ENCODE peak calls at places on chromosome 17, in five cellular contexts. J is epithelial cell of esophagus; V is astrocyte of the cerebellum; C is HL-60; I is CD4-positive, CD25-positive, alpha-beta regulatory T cell. W is an unnamed sample.

GRCh38 chr17:50513501-50513900 is 5.3 kb downstream of the MYCBPAP start:
- DNase-seq in J (no peak), V (no peak), C (no peak), I (no peak), W (no peak)

GRCh38 chr17:31310260-31310659 is 3.6 kb downstream of the EVI2B start:
- DNase-seq in J (no peak), V (no peak), C (peak), I (peak), W (no peak)

GRCh38 chr17:68634345-68634876 is 33.2 kb upstream of the FAM20A start:
- DNase-seq in J (no peak), V (no peak), C (no peak), I (no peak), W (no peak)

GRCh38 chr17:59804910-59805381 is 87.8 kb downstream of the TUBD1 start:
- DNase-seq in J (no peak), V (no peak), C (peak), I (no peak), W (no peak)

GRCh38 chr17:47719411-47720152 is 13.5 kb upstream of the TBX21 start:
- DNase-seq in J (peak), V (peak), C (peak), I (no peak), W (no peak)

GRCh38 chr17:40345161-40346034 is 19.1 kb downstream of the GJD3 start:
- DNase-seq in J (peak), V (no peak), C (no peak), I (no peak), W (no peak)

GRCh38 chr17:27532269-27533067 is 76.2 kb downstream of the KSR1 start:
- DNase-seq in J (peak), V (no peak), C (peak), I (no peak), W (no peak)

GRCh38 chr17:47714773-47715396 is 18.2 kb upstream of the TBX21 start:
- DNase-seq in J (no peak), V (no peak), C (no peak), I (no peak), W (no peak)

GRCh38 chr17:50072925-50073324 is 17.0 kb downstream of the ITGA3 start:
- DNase-seq in J (no peak), V (no peak), C (no peak), I (no peak), W (no peak)

GRCh38 chr17:41444186-41444585 is 3.4 kb upstream of the KRT38 start:
- DNase-seq in J (no peak), V (no peak), C (no peak), I (no peak), W (no peak)

GRCh38 chr17:66580178-66580577 is 254.7 kb upstream of the CACNG5 start:
- DNase-seq in J (no peak), V (no peak), C (no peak), I (no peak), W (peak)

GRCh38 chr17:80872011-80872929 is 119.4 kb upstream of the CHMP6 start:
- DNase-seq in J (no peak), V (no peak), C (no peak), I (no peak), W (no peak)

GRCh38 chr17:18364166-18364565 is 816 bp upstream of the SHMT1 start:
- DNase-seq in J (no peak), V (no peak), C (no peak), I (no peak), W (no peak)

GRCh38 chr17:18362509-18363020 is 785 bp downstream of the SHMT1 start:
- DNase-seq in J (peak), V (peak), C (peak), I (no peak), W (no peak)

GRCh38 chr17:18363021-18363941 is at the start of gene SHMT1:
- DNase-seq in J (peak), V (peak), C (peak), I (peak), W (peak)

GRCh38 chr17:18360518-18360917 is 2.8 kb downstream of the SHMT1 start:
- DNase-seq in J (no peak), V (no peak), C (no peak), I (no peak), W (no peak)

DNA sequence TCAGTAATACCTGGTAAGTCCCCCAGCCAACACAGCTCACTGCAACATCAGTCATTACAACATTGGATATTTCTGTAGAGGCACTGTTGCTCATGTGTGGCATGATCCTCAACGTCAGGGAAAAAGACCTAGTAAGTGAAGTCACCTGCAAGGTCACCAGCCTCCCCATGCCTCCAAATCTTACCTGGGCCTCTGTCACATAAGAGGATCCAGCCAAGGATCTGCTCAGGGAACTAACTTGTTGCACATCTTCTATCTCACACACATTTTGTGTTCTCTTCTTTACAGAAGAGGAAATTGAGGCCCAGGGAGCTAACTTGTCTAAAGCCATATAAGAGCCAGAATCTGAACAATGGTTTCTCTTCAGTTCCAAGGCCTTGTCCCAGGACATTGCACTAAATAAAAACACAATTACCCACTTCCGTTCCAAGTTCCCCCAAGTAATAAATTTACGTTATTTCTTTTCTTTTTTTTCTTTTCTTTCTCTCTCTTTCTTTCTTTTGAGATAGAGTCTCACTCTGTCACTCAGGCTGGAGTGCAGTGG is 1.4 kb downstream of the SHMT1 start:
- DNase-seq in J (no peak), V (no peak), C (no peak), I (no peak), W (no peak)
- H3K4me3 ChIP-seq in J (peak), V (peak), C (no peak), I (no peak), W (peak)

GRCh38 chr17:76481091-76481655 is 13.8 kb downstream of the AANAT start:
- DNase-seq in J (no peak), V (no peak), C (no peak), I (no peak), W (no peak)
- H3K4me3 ChIP-seq in J (no peak), V (no peak), C (no peak), I (no peak), W (no peak)

DNA sequence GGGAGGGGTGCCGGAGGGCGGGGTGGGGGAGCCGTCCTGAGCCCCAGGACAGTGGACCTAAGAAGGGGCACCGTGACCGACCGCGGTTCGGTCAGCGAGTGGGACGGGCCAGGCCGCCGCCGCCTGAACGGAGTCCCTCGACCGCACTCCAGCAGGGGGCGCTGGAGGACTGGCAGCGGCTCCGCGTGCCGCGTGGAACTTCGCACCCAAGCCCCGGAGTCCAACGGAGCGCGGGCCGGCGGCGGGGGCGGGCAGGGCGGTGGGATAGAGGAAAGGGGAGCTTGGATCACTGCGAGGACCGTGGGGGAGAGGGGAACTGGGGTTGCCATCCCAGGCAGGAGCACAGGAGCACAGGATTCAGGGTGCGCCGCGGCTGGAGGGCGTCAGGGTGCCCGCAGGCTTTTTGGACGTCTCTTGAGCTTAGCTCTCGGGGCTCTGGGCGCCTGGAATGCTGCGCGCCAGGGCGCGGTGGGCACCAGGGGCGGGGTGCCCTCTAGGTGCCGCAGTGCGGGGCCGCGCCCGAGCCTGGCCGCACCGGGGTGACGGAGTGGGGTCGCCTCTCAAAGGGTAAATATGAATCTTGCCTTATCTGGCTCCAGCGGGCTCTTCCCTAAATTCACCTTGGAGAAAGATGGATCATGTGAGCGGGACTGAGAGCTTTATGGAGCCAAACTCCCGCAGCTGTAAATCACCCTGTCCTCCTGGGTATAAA is 379 bp upstream of the OTOP2 start:
- DNase-seq in J (peak), V (no peak), C (peak), I (peak), W (no peak)
- H3K4me3 ChIP-seq in J (peak), V (no peak), C (peak), I (no peak), W (no peak)

DNA sequence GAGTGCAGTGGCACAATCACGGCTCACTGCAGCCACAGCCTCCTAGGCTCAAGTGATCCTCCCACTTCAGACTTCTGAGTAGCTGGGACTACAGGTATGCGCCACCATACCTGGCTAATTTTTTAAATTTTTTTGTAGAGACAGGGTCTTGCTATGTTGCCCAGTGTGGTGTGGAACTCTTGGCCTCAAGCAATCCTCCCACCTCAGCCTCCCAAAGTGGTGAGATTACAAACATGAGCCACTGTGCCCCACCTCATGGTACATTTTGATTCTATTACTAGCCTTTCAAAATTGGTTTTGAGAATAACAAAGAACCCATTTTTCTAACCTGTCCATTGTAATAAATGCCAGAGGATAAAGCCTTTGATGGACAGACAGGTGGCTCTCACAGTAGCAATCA is 1.4 kb downstream of the CCDC43 start:
- DNase-seq in J (no peak), V (no peak), C (no peak), I (no peak), W (no peak)
- H3K4me3 ChIP-seq in J (peak), V (peak), C (no peak), I (peak), W (peak)

GRCh38 chr17:16258916-16259315 is 41.9 kb downstream of the PIGL start:
- DNase-seq in J (no peak), V (no peak), C (peak), I (no peak), W (no peak)

GRCh38 chr17:16251043-16251442 is 34.0 kb downstream of the PIGL start:
- DNase-seq in J (no peak), V (no peak), C (no peak), I (no peak), W (no peak)

GRCh38 chr17:16251556-16251955 is 34.5 kb downstream of the PIGL start:
- DNase-seq in J (no peak), V (no peak), C (no peak), I (no peak), W (no peak)

GRCh38 chr17:16259926-16260325 is 42.9 kb downstream of the PIGL start:
- DNase-seq in J (no peak), V (no peak), C (no peak), I (no peak), W (no peak)

DNA sequence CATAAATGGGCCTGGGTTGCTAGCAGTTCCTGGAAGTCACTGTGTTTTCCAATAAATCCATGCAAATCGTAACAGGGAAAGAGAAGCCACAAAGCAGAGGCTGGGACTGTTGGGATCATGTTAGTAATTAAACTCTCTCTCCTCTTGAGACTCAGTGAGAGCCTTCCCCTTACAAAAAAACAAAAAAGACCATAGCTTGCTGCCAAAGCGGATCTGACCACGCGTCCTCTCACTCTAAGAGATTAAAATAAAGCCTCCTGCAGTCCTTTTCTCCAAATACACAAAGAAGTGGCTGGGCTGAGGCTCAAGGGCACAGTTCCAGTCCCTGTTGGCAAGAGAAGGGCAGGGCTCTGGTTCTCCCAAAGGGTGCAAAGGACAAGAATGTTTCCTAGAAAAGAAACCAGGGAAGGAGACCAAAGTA is 38.5 kb downstream of the PIGL start:
- DNase-seq in J (no peak), V (peak), C (no peak), I (no peak), W (no peak)
- H3K4me3 ChIP-seq in J (no peak), V (peak), C (no peak), I (no peak), W (no peak)